ENCODE peak calls at places on chromosomes 12 and 14, in five cellular contexts. U, G, V, P and D are unnamed samples.

GRCh38 chr12:101877816-101878811 is 734 bp downstream of the DRAM1 start:
- DNase-seq in P (no peak), U (peak), G (no peak), V (peak), D (peak)

GRCh38 chr12:92908108-92908507 is 21.0 kb downstream of the EEA1 start:
- DNase-seq in V (no peak), U (no peak), G (no peak), P (no peak), D (no peak)

GRCh38 chr12:13443498-13443897 is 247.0 kb downstream of the EMP1 start:
- DNase-seq in G (no peak), V (no peak), U (no peak), P (no peak), D (no peak)

GRCh38 chr12:108542320-108542719 is 18.7 kb downstream of the SART3 start:
- DNase-seq in U (no peak), P (no peak), G (no peak), V (no peak), D (no peak)

GRCh38 chr14:104085032-104085888 is at the start of gene ASPG:
- DNase-seq in P (no peak), V (peak), U (no peak), G (peak), D (no peak)

GRCh38 chr14:75604979-75605825 is 26.8 kb downstream of the FLVCR2 start:
- DNase-seq in P (peak), V (no peak), G (no peak), U (peak), D (peak)

GRCh38 chr12:111998015-111998414 is 14.9 kb downstream of the TMEM116 start:
- DNase-seq in G (no peak), U (no peak), V (no peak), P (no peak), D (no peak)

GRCh38 chr12:96233941-96234461 is 39.8 kb downstream of the ELK3 start:
- DNase-seq in V (peak), G (peak), U (no peak), P (peak), D (no peak)

GRCh38 chr14:53411110-53411509 is 258.0 kb upstream of the DDHD1 start:
- DNase-seq in U (no peak), P (no peak), V (no peak), G (no peak), D (no peak)

GRCh38 chr12:69330475-69331473 is 17.4 kb upstream of the LYZ start:
- DNase-seq in U (peak), P (no peak), G (no peak), V (peak), D (peak)

GRCh38 chr14:27390130-27390529 is 792.3 kb upstream of the NOVA1 start:
- DNase-seq in P (no peak), G (no peak), U (no peak), V (no peak), D (no peak)

GRCh38 chr12:114045333-114045732 is 79.2 kb upstream of the RBM19 start:
- DNase-seq in V (no peak), P (no peak), U (no peak), G (no peak), D (no peak)

GRCh38 chr14:97120204-97121120 is 323.3 kb downstream of the VRK1 start:
- DNase-seq in P (no peak), G (no peak), V (no peak), U (no peak), D (no peak)

GRCh38 chr12:26124491-26125450 is at the start of gene BHLHE41:
- DNase-seq in U (peak), G (no peak), V (peak), P (peak), D (peak)

GRCh38 chr12:63915105-63915830 is 70.8 kb downstream of the SRGAP1 start:
- DNase-seq in P (no peak), V (no peak), G (no peak), U (peak), D (no peak)

GRCh38 chr12:24760162-24760561 is 188.7 kb downstream of the BCAT1 start:
- DNase-seq in P (peak), G (no peak), V (no peak), U (no peak), D (peak)

GRCh38 chr14:101505216-101505970 is 55.9 kb upstream of the DIO3 start:
- DNase-seq in V (peak), U (no peak), G (no peak), P (no peak), D (no peak)

GRCh38 chr12:78121969-78122610 is 291.4 kb downstream of the NAV3 start:
- DNase-seq in G (no peak), P (no peak), V (no peak), U (no peak), D (no peak)